ENCODE peak calls at places on chromosomes 7 and 10, in four cellular contexts. T is H1, K is GM12878, C is HepG2. B is an unnamed sample.

GRCh38 chr10:101625821-101626412 is 37.8 kb downstream of the DPCD start:
- DNase-seq in T (no peak), C (no peak), K (no peak), B (no peak)

GRCh38 chr10:87860156-87860795 is 3.1 kb downstream of the KLLN start:
- DNase-seq in T (no peak), K (peak; percentile 63), C (peak; percentile 69), B (peak; percentile 42)

GRCh38 chr10:123997486-123998196 is 95.8 kb downstream of the CHST15 start:
- DNase-seq in K (peak; percentile 51), T (no peak), C (peak; percentile 10), B (no peak)

GRCh38 chr7:76293407-76293901 is 9.0 kb upstream of the HSPB1 start:
- DNase-seq in K (no peak), T (no peak), C (no peak), B (no peak)

GRCh38 chr7:116591202-116592040 is 66.6 kb downstream of the CAV1 start:
- DNase-seq in K (no peak), C (no peak), T (no peak), B (no peak)

GRCh38 chr7:17147409-17147808 is 151.0 kb upstream of the AHR start:
- DNase-seq in K (no peak), C (no peak), T (no peak), B (no peak)

GRCh38 chr10:22833781-22834180 is 94.1 kb upstream of the ARMC3 start:
- DNase-seq in C (no peak), K (no peak), T (no peak), B (no peak)

GRCh38 chr10:30063098-30063497 is 3.7 kb upstream of the JCAD start:
- DNase-seq in K (no peak), T (no peak), C (no peak), B (no peak)

GRCh38 chr10:88062798-88063472 is 199.5 kb downstream of the PTEN start:
- DNase-seq in C (peak; percentile 56), K (no peak), T (no peak), B (no peak)

GRCh38 chr7:134740364-134740763 is 39.1 kb upstream of the CALD1 start:
- DNase-seq in T (no peak), C (no peak), K (no peak), B (no peak)

DNA sequence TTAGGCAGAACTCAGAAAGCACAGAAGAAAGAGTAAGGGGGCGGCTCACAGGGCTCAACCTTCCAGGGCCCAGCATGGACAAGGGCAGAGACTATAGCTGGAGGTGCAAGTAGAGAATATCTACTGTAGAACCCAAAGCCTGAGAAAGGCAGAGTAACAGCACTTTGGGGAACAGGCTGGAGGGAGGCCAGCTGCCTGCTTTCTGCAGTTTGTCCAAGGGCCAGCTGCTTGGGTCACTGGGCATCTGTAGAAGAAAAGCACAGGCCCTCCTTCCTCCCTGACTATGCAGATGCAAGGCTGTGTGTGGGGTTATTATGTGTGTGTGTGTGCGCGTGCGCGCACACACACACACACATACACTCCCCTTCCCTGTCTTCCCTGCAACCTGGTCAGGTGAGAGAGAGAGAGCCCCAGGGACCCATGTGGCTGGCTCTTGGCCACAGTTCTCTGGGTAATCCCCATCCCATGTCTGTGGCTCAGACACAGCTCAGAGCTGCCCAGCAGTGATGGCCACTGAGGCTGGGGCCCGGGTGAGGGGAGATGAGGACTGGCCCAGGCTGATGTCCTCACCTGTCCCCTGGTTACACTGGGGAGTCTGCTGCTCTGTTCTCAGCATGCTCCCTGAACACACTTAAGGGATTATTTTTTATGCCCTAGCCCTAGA is 9.0 kb downstream of the ADRA2A start:
- DNase-seq in T (no peak), C (no peak), K (no peak), B (no peak)
- TF ChIP-seq SP1 in T (no peak), C (no peak), K (no peak), B (no peak)

DNA sequence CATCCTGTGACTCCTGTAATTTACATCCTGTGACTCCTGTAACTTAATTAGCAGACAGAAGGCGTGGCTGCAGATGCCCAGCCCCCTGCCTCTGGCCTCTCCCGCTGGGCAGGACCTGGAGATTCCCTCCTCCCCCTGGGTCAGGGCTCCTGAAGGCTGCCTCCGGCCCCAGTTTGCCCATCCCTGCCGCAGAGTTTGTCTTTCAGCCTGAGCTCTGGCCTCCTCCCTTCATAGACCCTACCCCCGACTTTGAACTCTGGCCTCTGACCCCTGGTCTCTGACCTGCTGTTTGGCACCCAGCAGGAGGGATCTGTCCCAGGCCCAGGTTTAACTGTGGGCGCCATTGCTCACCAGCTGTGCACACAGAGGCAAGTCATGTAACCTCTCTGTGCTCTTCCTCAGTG is 45.6 kb downstream of the ELFN1 start:
- DNase-seq in K (no peak), C (no peak), T (no peak), B (no peak)
- TF ChIP-seq SUZ12 in K (no peak), C (no peak), T (no peak), B (no peak)

DNA sequence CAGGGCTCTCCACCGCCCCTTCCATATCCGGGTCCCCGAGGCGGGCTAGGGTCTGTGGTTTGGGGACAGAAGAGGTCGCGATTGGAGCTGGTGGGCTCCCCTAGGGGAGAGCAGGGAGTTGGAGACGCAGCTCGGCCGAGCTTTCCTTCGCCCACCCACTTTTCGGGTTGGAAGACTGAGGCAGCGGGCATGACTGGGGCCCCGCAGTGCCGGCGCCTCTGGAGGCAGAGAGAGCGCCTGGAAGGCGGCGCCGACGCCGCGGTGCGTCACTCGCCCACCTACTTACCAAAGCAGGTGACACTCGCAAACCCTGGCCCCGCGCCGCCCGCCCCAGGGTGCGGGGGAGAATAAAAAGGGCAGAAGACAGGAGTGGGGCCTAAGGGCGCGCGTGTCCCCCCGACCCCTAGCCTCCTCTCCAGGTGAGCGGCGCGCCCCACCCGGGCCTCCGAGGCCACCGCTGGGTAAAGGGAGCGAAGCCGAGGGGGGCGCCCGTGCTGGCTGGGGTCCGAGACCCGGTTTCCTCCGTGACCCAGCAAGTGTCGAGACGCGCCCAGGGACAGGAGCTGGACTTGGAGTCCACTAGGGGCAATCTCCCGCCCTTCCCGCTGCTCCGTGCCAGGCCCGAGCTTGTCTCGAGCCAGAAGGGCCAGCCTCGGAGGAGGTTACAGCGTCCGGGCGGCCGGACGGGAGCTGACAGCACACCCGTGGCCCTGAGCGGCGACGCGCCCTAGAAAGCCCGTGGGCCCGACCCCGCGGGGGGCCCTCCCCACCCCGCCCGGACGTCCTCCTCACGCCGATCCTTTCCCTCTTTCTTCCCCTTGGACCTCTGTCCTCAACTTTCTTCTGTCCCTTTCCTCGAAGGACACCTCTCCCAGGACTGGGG is 34.4 kb upstream of the GRID1 start:
- DNase-seq in C (peak; percentile 27), K (no peak), T (no peak), B (peak; percentile 31)
- TF ChIP-seq SP1 in C (no peak), K (no peak), T (no peak), B (no peak)

DNA sequence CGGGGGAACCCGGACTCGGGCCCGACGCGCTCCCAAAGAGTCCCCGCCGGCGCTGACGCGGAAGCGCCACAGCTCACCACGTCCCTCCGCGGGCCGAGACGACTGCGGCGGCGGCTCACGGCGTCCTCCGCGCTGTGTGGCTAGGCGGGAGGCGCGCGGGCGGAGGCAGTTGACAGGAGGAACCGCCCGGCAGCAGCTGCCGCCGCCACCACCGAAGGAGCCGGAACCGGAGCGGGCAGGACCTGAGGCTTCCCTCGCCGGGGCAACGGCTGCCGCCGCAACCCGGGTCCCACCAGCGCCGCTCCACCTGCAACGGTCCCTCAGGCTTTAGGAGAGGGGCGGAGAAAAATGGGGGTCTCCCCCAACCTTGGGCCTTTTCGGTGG is 334 bp downstream of the ZNF800 start:
- DNase-seq in K (no peak), T (no peak), C (no peak), B (peak; percentile 50)
- TF ChIP-seq SUZ12 in K (no peak), T (no peak), C (no peak), B (no peak)

DNA sequence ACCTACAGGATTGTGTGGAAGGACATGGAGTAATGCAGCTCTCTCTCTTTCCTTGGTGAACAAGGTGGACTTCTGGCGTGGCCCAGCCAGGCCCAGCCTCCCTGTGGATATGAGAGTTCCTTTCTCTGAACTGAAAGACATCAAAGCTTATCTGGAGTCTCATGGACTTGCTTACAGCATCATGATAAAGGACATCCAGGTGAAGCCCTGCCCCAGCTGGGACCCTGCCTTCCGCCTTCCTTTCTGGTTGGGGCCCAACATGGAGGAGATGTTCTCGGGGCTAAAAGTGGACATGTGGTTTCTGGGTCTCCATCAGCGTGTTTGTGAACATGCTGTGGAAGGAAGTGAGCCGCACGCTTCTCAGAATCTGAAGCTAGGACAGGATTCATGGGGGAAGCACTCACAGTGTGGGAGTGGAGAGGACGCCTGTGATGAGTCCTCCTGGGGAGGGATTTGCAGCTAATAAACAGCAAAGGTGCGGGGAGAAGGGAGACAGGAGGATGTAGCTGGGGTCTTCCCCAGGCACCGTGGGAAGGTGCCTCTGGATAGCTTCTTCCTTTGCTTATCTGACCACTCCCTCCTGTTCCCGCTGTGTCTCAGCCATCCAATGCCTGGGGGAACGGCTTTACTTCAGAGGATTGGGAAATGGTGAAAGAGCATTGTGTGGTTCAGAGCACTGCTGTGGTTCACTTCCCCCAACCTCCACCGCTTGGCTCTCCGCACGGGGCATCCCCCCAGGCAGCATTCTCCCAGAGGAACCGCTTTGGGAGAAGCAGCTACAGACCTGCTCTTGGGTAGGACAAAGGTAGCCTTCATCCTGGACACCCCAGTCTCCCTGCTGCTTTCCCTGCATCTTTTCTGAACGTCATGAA is 5.5 kb downstream of the CPA5 start:
- DNase-seq in T (no peak), C (no peak), K (no peak), B (no peak)
- TF ChIP-seq SP1 in T (no peak), C (no peak), K (no peak), B (no peak)

GRCh38 chr10:111137012-111137411 is 60.2 kb downstream of the ADRA2A start:
- DNase-seq in K (no peak), T (peak; percentile 62), C (peak; percentile 13), B (no peak)
- TF ChIP-seq SUZ12 in K (no peak), T (no peak), C (no peak), B (no peak)

DNA sequence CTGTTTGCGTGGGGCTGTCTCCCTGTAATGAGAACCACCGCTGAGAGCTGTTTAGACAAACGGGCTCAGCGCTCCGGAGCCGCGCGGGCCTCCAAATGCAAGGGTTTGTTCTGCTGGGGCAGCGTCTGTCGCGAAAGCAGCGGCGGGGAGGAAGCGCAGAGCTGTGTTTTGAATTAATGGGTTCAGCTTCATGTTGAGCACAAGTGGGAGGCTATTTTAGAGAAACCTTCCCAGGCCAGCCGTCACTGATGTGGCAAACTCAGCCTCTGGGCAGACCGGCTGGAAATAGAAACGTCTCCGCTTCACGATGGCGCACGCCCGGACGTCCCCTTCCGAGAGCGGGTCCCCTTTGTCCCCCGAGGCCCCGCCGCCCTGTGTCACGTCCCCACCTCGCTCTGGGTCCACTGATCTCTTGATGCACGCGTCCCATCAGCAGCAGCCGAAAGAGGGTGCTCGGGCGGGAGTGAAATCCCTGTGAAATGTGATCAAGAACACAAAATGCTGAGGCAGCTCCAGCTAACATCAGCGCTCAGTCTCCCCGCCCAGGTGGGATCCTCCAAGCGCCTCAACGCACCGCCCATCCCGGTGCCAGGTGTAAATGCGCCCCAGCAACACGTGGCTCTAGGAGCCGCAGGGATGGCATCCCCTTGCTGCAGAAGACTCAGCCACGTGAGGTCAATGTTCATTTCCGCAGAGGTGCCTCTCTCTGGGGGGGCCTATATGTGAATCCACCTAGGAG is 44.9 kb downstream of the BAMBI start:
- DNase-seq in T (peak; percentile 36), C (no peak), K (no peak), B (peak; percentile 35)
- TF ChIP-seq SP1 in T (no peak), C (no peak), K (no peak), B (no peak)

B was measured in HEK293T.